ENCODE peak calls at places on chromosomes 13 and 19, in five cellular contexts. G is SJSA1, I is neural progenitor cell, N is PC-3, R is mammary epithelial cell. Q is an unnamed sample. For H3K4me1, the result is how much of the 10 kb centered on the place peaks cover.

GRCh38 chr13:48304132-48304876 is 753 bp downstream of the RB1 start:
- DNase-seq in G (no peak), I (peak), N (peak), R (peak), Q (peak)

GRCh38 chr19:17172624-17173345 is 42.4 kb upstream of the USE1 start:
- DNase-seq in G (no peak), I (no peak), N (no peak), R (no peak), Q (no peak)

GRCh38 chr19:4597975-4598671 is 38.6 kb upstream of the SEMA6B start:
- DNase-seq in G (no peak), I (peak), N (peak), R (no peak), Q (peak)

GRCh38 chr13:100789025-100789424 is 114.4 kb upstream of the TMTC4 start:
- DNase-seq in G (no peak), I (no peak), N (no peak), R (no peak), Q (no peak)

GRCh38 chr19:41532526-41532925 is 43.4 kb upstream of the CEACAM21 start:
- DNase-seq in G (no peak), I (no peak), N (no peak), R (no peak), Q (no peak)

GRCh38 chr19:4425531-4425930 is 23.1 kb downstream of the CHAF1A start:
- DNase-seq in G (peak), I (no peak), N (no peak), R (no peak), Q (no peak)

GRCh38 chr13:40171566-40171965 is 494.9 kb downstream of the FOXO1 start:
- DNase-seq in G (no peak), I (no peak), N (no peak), R (no peak), Q (no peak)

GRCh38 chr19:54165222-54165621 is 5.7 kb upstream of the LENG1 start:
- DNase-seq in G (no peak), I (no peak), N (no peak), R (no peak), Q (no peak)

GRCh38 chr13:34620073-34620858 is 321.8 kb upstream of the NBEA start:
- DNase-seq in G (no peak), I (no peak), N (no peak), R (no peak), Q (no peak)

GRCh38 chr13:52980695-52981094 is 47.9 kb upstream of the OLFM4 start:
- DNase-seq in G (no peak), I (no peak), N (peak), R (peak), Q (no peak)

GRCh38 chr13:27808866-27809546 is 16.7 kb downstream of the GSX1 start:
- DNase-seq in G (no peak), I (no peak), N (peak), R (peak), Q (no peak)

DNA sequence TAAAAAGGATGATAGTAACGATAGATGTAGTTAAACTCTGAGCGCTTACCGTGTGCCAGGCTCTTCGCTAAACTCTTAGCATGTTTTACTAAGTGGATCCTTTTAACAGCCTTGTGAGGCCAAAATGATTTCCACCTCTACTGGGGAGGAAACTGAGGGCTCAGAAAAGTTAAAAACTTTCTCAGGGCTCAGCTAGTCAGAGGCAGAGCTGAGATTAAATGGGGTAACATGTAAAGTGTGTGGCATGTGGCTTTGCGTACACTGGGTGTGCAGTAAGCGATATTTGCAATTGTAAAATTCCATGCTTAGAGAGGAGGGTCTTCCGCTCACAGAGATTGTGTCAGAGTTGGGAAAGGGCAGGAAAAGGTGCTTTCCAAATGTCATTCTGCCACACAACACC is 1.7 kb downstream of the U2AF2 start:
- DNase-seq in G (no peak), I (no peak), N (no peak), R (no peak), Q (no peak)
- H3K4me1 ChIP-seq in G (under half), I (under half), N (under half), R (under half), Q (under half)

GRCh38 chr19:15378529-15379082 is 981 bp downstream of the AKAP8 start:
- DNase-seq in G (no peak), I (peak), N (peak), R (peak), Q (peak)
- H3K4me1 ChIP-seq in G (under half), I (under half), N (under half), R (under half), Q (under half)

GRCh38 chr13:50910483-50910805 is 853 bp downstream of the RNASEH2B start:
- DNase-seq in G (peak), I (peak), N (peak), R (no peak), Q (peak)

GRCh38 chr13:50911051-50911690 is 1.6 kb downstream of the RNASEH2B start:
- DNase-seq in G (no peak), I (peak), N (peak), R (peak), Q (no peak)

GRCh38 chr13:50908371-50908770 is 1.2 kb upstream of the RNASEH2B start:
- DNase-seq in G (no peak), I (no peak), N (no peak), R (no peak), Q (no peak)

GRCh38 chr13:50907781-50908180 is 1.8 kb upstream of the RNASEH2B start:
- DNase-seq in G (no peak), I (no peak), N (no peak), R (no peak), Q (no peak)

DNA sequence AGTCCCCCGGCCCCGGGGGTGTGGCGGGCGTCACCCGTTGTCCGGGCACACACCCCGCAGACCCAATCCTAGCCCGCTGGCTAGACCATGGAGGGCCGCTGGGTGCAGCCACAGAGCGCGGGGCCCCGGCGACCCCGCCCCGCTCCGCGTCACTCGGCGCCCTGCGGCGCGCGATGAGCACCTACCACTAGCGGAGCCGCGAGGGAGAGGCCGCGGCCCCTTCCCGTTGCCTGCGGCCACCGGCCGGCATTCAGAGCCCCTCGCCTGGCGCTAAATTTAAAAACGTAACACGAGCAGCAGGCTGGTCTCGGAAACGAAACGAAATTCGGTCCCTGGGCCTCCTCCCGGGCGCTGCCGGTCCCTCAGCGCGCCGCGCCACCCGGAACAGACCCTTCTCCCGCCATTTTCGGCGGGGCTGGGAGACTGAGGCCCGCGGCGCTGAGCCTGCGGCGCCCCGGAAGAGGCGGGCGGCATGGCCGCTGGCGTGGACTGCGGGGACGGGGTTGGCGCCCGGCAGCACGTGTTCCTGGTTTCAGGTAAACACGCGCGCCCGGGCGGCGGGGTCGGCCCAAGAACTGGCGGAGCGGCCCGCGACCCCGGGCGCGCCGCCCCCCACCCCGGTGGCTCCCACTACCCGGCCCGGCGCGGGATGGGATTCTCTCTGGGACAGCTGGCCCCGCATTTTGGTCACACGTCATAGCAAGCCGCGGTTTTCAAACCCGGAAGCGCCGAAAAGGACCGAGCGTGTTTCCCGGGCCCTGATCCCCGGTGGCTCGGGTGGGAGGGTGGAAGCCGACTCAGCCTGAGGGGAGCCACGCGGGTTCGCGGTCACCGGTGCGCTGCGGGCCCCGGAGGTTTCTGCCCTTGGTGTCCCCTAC is at the start of gene RNASEH2B:
- DNase-seq in G (peak), I (peak), N (peak), R (peak), Q (peak)
- H3K4me1 ChIP-seq in G (under half), I (under half), N (under half), R (under half), Q (under half)

GRCh38 chr13:98309569-98310335 is 132.7 kb upstream of the RNF113B start:
- DNase-seq in G (no peak), I (no peak), N (no peak), R (no peak), Q (no peak)
- H3K4me1 ChIP-seq in G (under half), I (under half), N (under half), R (under half), Q (under half)

GRCh38 chr19:45864629-45865082 is 530 bp downstream of the FOXA3 start:
- DNase-seq in G (no peak), I (no peak), N (no peak), R (no peak), Q (no peak)

GRCh38 chr19:45863335-45863839 is 440 bp upstream of the SYMPK start:
- DNase-seq in G (no peak), I (no peak), N (no peak), R (no peak), Q (no peak)

GRCh38 chr19:45862564-45863334 is at the start of gene SYMPK:
- DNase-seq in G (peak), I (peak), N (peak), R (peak), Q (peak)

GRCh38 chr19:45865269-45865948 is 1.3 kb downstream of the FOXA3 start:
- DNase-seq in G (no peak), I (no peak), N (no peak), R (no peak), Q (no peak)

GRCh38 chr19:45863840-45864628 is at the start of gene FOXA3:
- DNase-seq in G (no peak), I (peak), N (peak), R (no peak), Q (peak)
- H3K4me1 ChIP-seq in G (under half), I (under half), N (under half), R (under half), Q (under half)

GRCh38 chr13:114022876-114023275 is 49.0 kb upstream of the C13orf46 start:
- DNase-seq in G (no peak), I (no peak), N (no peak), R (no peak), Q (peak)

GRCh38 chr13:114025432-114026127 is 51.7 kb upstream of the C13orf46 start:
- DNase-seq in G (no peak), I (peak), N (no peak), R (no peak), Q (no peak)

GRCh38 chr13:114022309-114022669 is 48.4 kb upstream of the C13orf46 start:
- DNase-seq in G (no peak), I (no peak), N (no peak), R (no peak), Q (no peak)

GRCh38 chr13:114024603-114025431 is 50.9 kb upstream of the C13orf46 start:
- DNase-seq in G (no peak), I (no peak), N (no peak), R (no peak), Q (peak)

DNA sequence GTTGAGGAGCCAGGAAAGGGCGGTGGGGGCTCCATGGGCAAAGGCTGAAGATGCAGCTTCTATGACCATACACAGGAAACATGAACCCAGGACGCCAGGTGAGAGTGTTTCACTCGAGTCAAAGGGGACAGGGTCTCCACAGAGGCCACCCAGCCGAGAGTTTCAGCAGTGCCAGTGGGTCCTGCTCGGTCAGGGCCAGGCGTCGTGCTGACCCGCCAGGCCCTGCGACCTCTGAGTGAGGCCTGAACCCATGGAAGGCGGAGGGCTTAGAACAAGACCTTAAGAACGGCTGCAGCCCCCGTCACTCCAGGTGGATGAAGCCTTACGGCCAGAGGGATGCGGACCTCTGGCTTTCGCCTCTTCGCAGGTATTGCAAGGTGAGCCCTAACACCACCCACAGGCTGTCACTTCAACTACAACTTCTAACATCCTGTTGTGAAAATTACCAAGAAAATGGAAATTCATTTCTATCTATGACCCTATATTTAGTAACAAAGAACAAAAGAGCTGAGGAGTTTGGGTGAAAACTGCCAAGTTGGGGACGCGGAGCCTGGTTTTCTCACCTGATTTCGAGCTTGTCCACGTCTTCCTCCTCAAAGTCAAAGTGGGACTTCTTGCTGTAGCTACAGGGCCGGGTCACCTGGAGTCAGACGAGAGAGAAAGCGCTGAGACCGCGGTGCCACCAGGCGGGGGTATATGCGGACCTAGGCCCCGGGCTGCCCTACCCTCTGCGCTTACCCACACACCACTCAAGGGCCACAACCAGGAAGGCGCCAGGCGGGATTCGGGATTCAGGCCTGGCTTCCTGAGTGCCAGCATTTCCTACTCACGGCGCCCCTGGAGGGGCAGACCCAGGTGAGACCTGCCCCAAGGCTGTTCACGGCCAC is 50.1 kb upstream of the C13orf46 start:
- DNase-seq in G (no peak), I (no peak), N (no peak), R (no peak), Q (no peak)
- H3K4me1 ChIP-seq in G (under half), I (under half), N (under half), R (under half), Q (under half)

GRCh38 chr19:39411832-39412099 is 703 bp upstream of the PLEKHG2 start:
- DNase-seq in G (peak), I (peak), N (peak), R (peak), Q (peak)

GRCh38 chr19:39412867-39413268 is 399 bp downstream of the PLEKHG2 start:
- DNase-seq in G (no peak), I (no peak), N (no peak), R (no peak), Q (no peak)

GRCh38 chr19:39412100-39412866 is at the start of gene PLEKHG2:
- DNase-seq in G (peak), I (peak), N (peak), R (peak), Q (peak)

GRCh38 chr19:39413903-39414608 is 1.6 kb downstream of the PLEKHG2 start:
- DNase-seq in G (peak), I (peak), N (no peak), R (no peak), Q (peak)

DNA sequence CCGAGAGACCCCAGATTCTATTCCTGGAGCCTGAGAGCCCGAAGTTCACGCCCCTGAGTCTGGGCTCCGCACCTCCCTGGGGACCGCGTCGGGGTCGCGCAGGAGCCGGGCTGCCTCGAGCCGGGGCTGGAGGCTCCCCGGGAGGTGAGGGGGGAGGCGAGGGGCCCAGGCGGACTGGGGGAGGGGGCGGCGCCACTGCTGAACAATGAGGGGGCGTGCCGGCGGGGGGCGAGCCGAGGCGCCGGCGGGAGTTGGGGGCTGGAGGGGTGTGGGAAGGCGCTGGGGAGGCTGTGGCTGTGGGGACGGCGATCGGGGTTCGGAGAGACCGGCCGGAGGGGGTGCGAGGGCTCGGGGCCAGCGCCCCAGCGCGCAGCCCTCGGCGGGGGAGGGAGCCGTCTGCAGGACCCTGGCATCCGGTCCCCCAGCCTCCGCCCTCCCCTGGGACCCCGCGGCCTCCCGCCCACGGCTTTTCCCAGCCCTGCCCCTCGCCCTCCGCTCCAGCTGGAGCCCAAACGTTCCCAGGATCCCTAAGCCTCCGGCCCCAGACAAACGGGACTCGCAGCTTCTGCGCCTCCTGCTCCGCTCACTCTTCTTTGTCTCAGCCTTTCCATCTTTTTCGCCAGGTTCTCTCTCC is 917 bp downstream of the PLEKHG2 start:
- DNase-seq in G (peak), I (peak), N (no peak), R (no peak), Q (peak)
- H3K4me1 ChIP-seq in G (under half), I (under half), N (under half), R (under half), Q (under half)

GRCh38 chr19:5953680-5954213 is 24.2 kb downstream of the RANBP3 start:
- DNase-seq in G (peak), I (no peak), N (no peak), R (peak), Q (no peak)
- H3K4me1 ChIP-seq in G (under half), I (half or more), N (under half), R (under half), Q (under half)

GRCh38 chr19:55176116-55176515 is 4.0 kb downstream of the SYT5 start:
- DNase-seq in G (no peak), I (no peak), N (no peak), R (peak), Q (no peak)
- H3K4me1 ChIP-seq in G (under half), I (under half), N (under half), R (under half), Q (under half)

GRCh38 chr19:35122687-35123551 is 7.3 kb downstream of the FXYD3 start:
- DNase-seq in G (no peak), I (peak), N (no peak), R (peak), Q (no peak)
- H3K4me1 ChIP-seq in G (under half), I (under half), N (half or more), R (half or more), Q (under half)

Q was measured in aorta.